ENCODE peak calls at places on chromosomes 12 and 14, in six cellular contexts. One of them, this sample, is unnamed.

GRCh38 chr12:40820794-40821484 is 128.7 kb downstream of the CNTN1 start:
- DNase-seq in SK-N-SH: no peak
- DNase-seq in psoas muscle: no peak
- DNase-seq in heart right ventricle: no peak
- DNase-seq in left ventricle myocardium inferior: no peak
- DNase-seq in HepG2: no peak
- DNase-seq in this sample: no peak

GRCh38 chr14:90274019-90274418 is 17.7 kb downstream of the PSMC1 start:
- DNase-seq in psoas muscle: no peak
- DNase-seq in HepG2: no peak
- DNase-seq in SK-N-SH: peak; percentile 52
- DNase-seq in left ventricle myocardium inferior: no peak
- DNase-seq in heart right ventricle: no peak
- DNase-seq in this sample: peak; percentile 51

GRCh38 chr12:18703916-18704315 is 33.9 kb downstream of the PLCZ1 start:
- DNase-seq in left ventricle myocardium inferior: no peak
- DNase-seq in psoas muscle: no peak
- DNase-seq in heart right ventricle: no peak
- DNase-seq in SK-N-SH: no peak
- DNase-seq in HepG2: no peak
- DNase-seq in this sample: no peak

GRCh38 chr14:103021817-103022668 is 35.3 kb downstream of the CDC42BPB start:
- DNase-seq in left ventricle myocardium inferior: no peak
- DNase-seq in psoas muscle: no peak
- DNase-seq in heart right ventricle: no peak
- DNase-seq in SK-N-SH: no peak
- DNase-seq in HepG2: no peak
- DNase-seq in this sample: no peak

GRCh38 chr12:41205070-41205715 is 17.1 kb downstream of the PDZRN4 start:
- DNase-seq in left ventricle myocardium inferior: no peak
- DNase-seq in psoas muscle: no peak
- DNase-seq in HepG2: no peak
- DNase-seq in heart right ventricle: no peak
- DNase-seq in SK-N-SH: no peak
- DNase-seq in this sample: no peak

GRCh38 chr14:81363746-81364400 is 36.3 kb downstream of the STON2 start:
- DNase-seq in left ventricle myocardium inferior: no peak
- DNase-seq in HepG2: no peak
- DNase-seq in heart right ventricle: peak; percentile 30
- DNase-seq in SK-N-SH: peak; percentile 21
- DNase-seq in psoas muscle: no peak
- DNase-seq in this sample: no peak

GRCh38 chr14:74562515-74563232 is 49.4 kb downstream of the LTBP2 start:
- DNase-seq in psoas muscle: peak; percentile 35
- DNase-seq in left ventricle myocardium inferior: no peak
- DNase-seq in heart right ventricle: no peak
- DNase-seq in SK-N-SH: no peak
- DNase-seq in HepG2: peak; percentile 40
- DNase-seq in this sample: no peak

GRCh38 chr14:80212025-80212402 is 710 bp upstream of the DIO2 start:
- DNase-seq in heart right ventricle: peak; percentile 10
- DNase-seq in psoas muscle: no peak
- DNase-seq in SK-N-SH: no peak
- DNase-seq in left ventricle myocardium inferior: no peak
- DNase-seq in HepG2: no peak
- DNase-seq in this sample: no peak

GRCh38 chr12:117125275-117125613 is 26.0 kb upstream of the TESC start:
- DNase-seq in psoas muscle: no peak
- DNase-seq in left ventricle myocardium inferior: no peak
- DNase-seq in heart right ventricle: no peak
- DNase-seq in SK-N-SH: peak; percentile 45
- DNase-seq in HepG2: no peak
- DNase-seq in this sample: no peak

GRCh38 chr12:113071427-113072112 is 15.0 kb downstream of the DTX1 start:
- DNase-seq in left ventricle myocardium inferior: no peak
- DNase-seq in heart right ventricle: no peak
- DNase-seq in psoas muscle: peak; percentile 66
- DNase-seq in SK-N-SH: no peak
- DNase-seq in HepG2: peak; percentile 24
- DNase-seq in this sample: no peak

GRCh38 chr12:64571346-64571745 is 38.9 kb upstream of the RASSF3 start:
- DNase-seq in psoas muscle: no peak
- DNase-seq in heart right ventricle: no peak
- DNase-seq in SK-N-SH: no peak
- DNase-seq in HepG2: no peak
- DNase-seq in left ventricle myocardium inferior: no peak
- DNase-seq in this sample: no peak

GRCh38 chr12:85835810-85836715 is at the start of gene RASSF9:
- DNase-seq in HepG2: peak; percentile 10
- DNase-seq in psoas muscle: peak; percentile 84
- DNase-seq in heart right ventricle: peak; percentile 60
- DNase-seq in SK-N-SH: no peak
- DNase-seq in left ventricle myocardium inferior: peak; percentile 58
- DNase-seq in this sample: peak; percentile 70

GRCh38 chr12:113102811-113103210 is 32.8 kb downstream of the RASAL1 start:
- DNase-seq in HepG2: no peak
- DNase-seq in psoas muscle: no peak
- DNase-seq in SK-N-SH: no peak
- DNase-seq in heart right ventricle: no peak
- DNase-seq in left ventricle myocardium inferior: no peak
- DNase-seq in this sample: no peak

GRCh38 chr12:48947727-48948126 is 9.6 kb downstream of the ARF3 start:
- DNase-seq in heart right ventricle: no peak
- DNase-seq in SK-N-SH: no peak
- DNase-seq in psoas muscle: no peak
- DNase-seq in HepG2: no peak
- DNase-seq in left ventricle myocardium inferior: no peak
- DNase-seq in this sample: no peak

GRCh38 chr14:41130274-41130673 is 476.4 kb upstream of the LRFN5 start:
- DNase-seq in heart right ventricle: no peak
- DNase-seq in psoas muscle: no peak
- DNase-seq in left ventricle myocardium inferior: no peak
- DNase-seq in SK-N-SH: no peak
- DNase-seq in HepG2: peak; percentile 0
- DNase-seq in this sample: no peak

GRCh38 chr14:103030741-103031565 is 26.4 kb downstream of the CDC42BPB start:
- DNase-seq in heart right ventricle: no peak
- DNase-seq in psoas muscle: no peak
- DNase-seq in left ventricle myocardium inferior: no peak
- DNase-seq in HepG2: no peak
- DNase-seq in SK-N-SH: no peak
- DNase-seq in this sample: no peak

GRCh38 chr12:76562158-76562557 is 2.6 kb upstream of the OSBPL8 start:
- DNase-seq in left ventricle myocardium inferior: no peak
- DNase-seq in psoas muscle: no peak
- DNase-seq in SK-N-SH: no peak
- DNase-seq in heart right ventricle: no peak
- DNase-seq in HepG2: no peak
- DNase-seq in this sample: no peak

GRCh38 chr14:68621400-68622365 is 171.2 kb downstream of the ZFP36L1 start:
- DNase-seq in left ventricle myocardium inferior: peak; percentile 60
- DNase-seq in heart right ventricle: peak; percentile 76
- DNase-seq in psoas muscle: peak; percentile 62
- DNase-seq in HepG2: no peak
- DNase-seq in SK-N-SH: no peak
- DNase-seq in this sample: peak; percentile 90

GRCh38 chr14:95895720-95896119 is 19.1 kb downstream of the TUNAR start:
- DNase-seq in SK-N-SH: peak; percentile 57
- DNase-seq in psoas muscle: no peak
- DNase-seq in heart right ventricle: no peak
- DNase-seq in HepG2: peak; percentile 18
- DNase-seq in left ventricle myocardium inferior: no peak
- DNase-seq in this sample: no peak

GRCh38 chr12:47144769-47145168 is 65.0 kb upstream of the AMIGO2 start:
- DNase-seq in HepG2: no peak
- DNase-seq in SK-N-SH: no peak
- DNase-seq in heart right ventricle: no peak
- DNase-seq in left ventricle myocardium inferior: no peak
- DNase-seq in psoas muscle: no peak
- DNase-seq in this sample: no peak

GRCh38 chr14:93959239-93960107 is 16.9 kb downstream of the ASB2 start:
- DNase-seq in HepG2: peak; percentile 98
- DNase-seq in left ventricle myocardium inferior: no peak
- DNase-seq in heart right ventricle: peak; percentile 49
- DNase-seq in psoas muscle: peak; percentile 93
- DNase-seq in SK-N-SH: no peak
- DNase-seq in this sample: no peak

GRCh38 chr12:100497105-100497795 is 23.6 kb downstream of the NR1H4 start:
- DNase-seq in heart right ventricle: no peak
- DNase-seq in SK-N-SH: no peak
- DNase-seq in left ventricle myocardium inferior: no peak
- DNase-seq in HepG2: no peak
- DNase-seq in psoas muscle: no peak
- DNase-seq in this sample: no peak

GRCh38 chr12:100826323-100826722 is 31.7 kb downstream of the ANO4 start:
- DNase-seq in left ventricle myocardium inferior: peak; percentile 15
- DNase-seq in heart right ventricle: peak; percentile 6
- DNase-seq in SK-N-SH: no peak
- DNase-seq in HepG2: peak; percentile 23
- DNase-seq in psoas muscle: no peak
- DNase-seq in this sample: no peak

GRCh38 chr12:98154850-98155249 is 360.5 kb upstream of the TMPO start:
- DNase-seq in HepG2: peak; percentile 9
- DNase-seq in heart right ventricle: peak; percentile 11
- DNase-seq in SK-N-SH: peak; percentile 26
- DNase-seq in left ventricle myocardium inferior: no peak
- DNase-seq in psoas muscle: no peak
- DNase-seq in this sample: no peak

GRCh38 chr14:64577211-64577610 is 27.4 kb downstream of the PPP1R36 start:
- DNase-seq in heart right ventricle: no peak
- DNase-seq in psoas muscle: no peak
- DNase-seq in HepG2: no peak
- DNase-seq in left ventricle myocardium inferior: no peak
- DNase-seq in SK-N-SH: no peak
- DNase-seq in this sample: no peak

GRCh38 chr12:95918194-95918993 is 24.0 kb downstream of the CCDC38 start:
- DNase-seq in HepG2: peak; percentile 71
- DNase-seq in SK-N-SH: peak; percentile 70
- DNase-seq in left ventricle myocardium inferior: no peak
- DNase-seq in heart right ventricle: peak; percentile 35
- DNase-seq in psoas muscle: no peak
- DNase-seq in this sample: no peak

GRCh38 chr12:27382126-27382795 is 49.6 kb downstream of the BMAL2 start:
- DNase-seq in HepG2: no peak
- DNase-seq in left ventricle myocardium inferior: no peak
- DNase-seq in SK-N-SH: no peak
- DNase-seq in heart right ventricle: no peak
- DNase-seq in psoas muscle: no peak
- DNase-seq in this sample: no peak

GRCh38 chr14:85195872-85196477 is 334.0 kb upstream of the FLRT2 start:
- DNase-seq in HepG2: no peak
- DNase-seq in left ventricle myocardium inferior: no peak
- DNase-seq in psoas muscle: no peak
- DNase-seq in heart right ventricle: no peak
- DNase-seq in SK-N-SH: peak; percentile 1
- DNase-seq in this sample: no peak

GRCh38 chr14:23286020-23286903 is at the start of gene HOMEZ:
- DNase-seq in HepG2: peak; percentile 100
- DNase-seq in psoas muscle: peak; percentile 100
- DNase-seq in SK-N-SH: peak; percentile 97
- DNase-seq in left ventricle myocardium inferior: peak; percentile 99
- DNase-seq in heart right ventricle: peak; percentile 99
- DNase-seq in this sample: peak; percentile 100
- TF ChIP-seq CTCF in HepG2: peak; percentile 58
- TF ChIP-seq CTCF in psoas muscle: no peak
- TF ChIP-seq CTCF in SK-N-SH: no peak
- TF ChIP-seq CTCF in left ventricle myocardium inferior: peak; percentile 38
- TF ChIP-seq CTCF in heart right ventricle: no peak
- TF ChIP-seq CTCF in this sample: no peak

GRCh38 chr14:97217094-97217885 is 420.1 kb downstream of the VRK1 start:
- DNase-seq in left ventricle myocardium inferior: no peak
- DNase-seq in psoas muscle: no peak
- DNase-seq in HepG2: no peak
- DNase-seq in SK-N-SH: no peak
- DNase-seq in heart right ventricle: no peak
- DNase-seq in this sample: no peak
- H3K27ac ChIP-seq in left ventricle myocardium inferior: no peak overlapping the region
- H3K27ac ChIP-seq in psoas muscle: no peak overlapping the region
- H3K27ac ChIP-seq in HepG2: no peak overlapping the region
- H3K27ac ChIP-seq in SK-N-SH: no peak overlapping the region
- H3K27ac ChIP-seq in heart right ventricle: no peak overlapping the region
- H3K27ac ChIP-seq in this sample: no peak overlapping the region

GRCh38 chr12:66692986-66693385 is 14.1 kb upstream of the GRIP1 start:
- DNase-seq in SK-N-SH: no peak
- DNase-seq in heart right ventricle: no peak
- DNase-seq in left ventricle myocardium inferior: no peak
- DNase-seq in HepG2: no peak
- DNase-seq in psoas muscle: no peak
- DNase-seq in this sample: no peak
- H3K4me1 ChIP-seq in SK-N-SH: no peaks in the 10 kb centered on the region
- H3K4me1 ChIP-seq in heart right ventricle: no peaks in the 10 kb centered on the region
- H3K4me1 ChIP-seq in left ventricle myocardium inferior: peaks cover 9% of the 10 kb centered on the region
- H3K4me1 ChIP-seq in HepG2: no peaks in the 10 kb centered on the region
- H3K4me1 ChIP-seq in psoas muscle: no peaks in the 10 kb centered on the region
- H3K4me1 ChIP-seq in this sample: no peaks in the 10 kb centered on the region

GRCh38 chr12:123269395-123269892 is 2.2 kb downstream of the CDK2AP1 start:
- DNase-seq in SK-N-SH: peak; percentile 95
- DNase-seq in left ventricle myocardium inferior: peak; percentile 73
- DNase-seq in heart right ventricle: peak; percentile 72
- DNase-seq in HepG2: peak; percentile 30
- DNase-seq in psoas muscle: peak; percentile 80
- DNase-seq in this sample: peak; percentile 84
- TF ChIP-seq CTCF in SK-N-SH: peak; percentile 20
- TF ChIP-seq CTCF in left ventricle myocardium inferior: no peak
- TF ChIP-seq CTCF in heart right ventricle: peak; percentile 6
- TF ChIP-seq CTCF in HepG2: no peak
- TF ChIP-seq CTCF in psoas muscle: no peak
- TF ChIP-seq CTCF in this sample: peak; percentile 40

DNA sequence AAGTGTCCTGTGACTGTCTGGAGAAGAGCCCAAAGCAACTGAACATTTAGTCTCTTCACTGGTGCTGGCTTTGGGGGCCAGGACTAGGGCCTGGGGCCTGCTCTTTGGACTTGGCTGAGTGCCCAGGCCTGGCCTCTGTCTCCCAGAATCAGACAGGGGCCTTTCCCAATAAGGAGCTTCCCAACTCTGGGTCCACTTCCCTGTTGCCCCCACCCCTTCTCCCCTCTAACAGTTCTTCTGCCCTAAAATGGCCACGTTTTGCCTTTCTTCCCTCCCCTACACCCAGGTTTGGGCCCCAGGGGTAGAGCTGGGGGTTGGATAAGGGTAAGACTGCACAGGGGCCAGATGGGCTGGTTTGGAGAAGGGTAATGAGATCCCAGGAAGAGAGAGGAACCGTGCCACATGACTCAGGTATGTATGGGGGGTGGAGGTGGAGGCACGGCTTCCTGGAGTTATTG is 10.0 kb upstream of the ITGA5 start:
- DNase-seq in HepG2: peak; percentile 5
- DNase-seq in psoas muscle: no peak
- DNase-seq in SK-N-SH: no peak
- DNase-seq in heart right ventricle: no peak
- DNase-seq in left ventricle myocardium inferior: no peak
- DNase-seq in this sample: no peak
- H3K27ac ChIP-seq in HepG2: no peak overlapping the region
- H3K27ac ChIP-seq in psoas muscle: no peak overlapping the region
- H3K27ac ChIP-seq in SK-N-SH: no peak overlapping the region
- H3K27ac ChIP-seq in heart right ventricle: peak overlapping the region; percentile 80
- H3K27ac ChIP-seq in left ventricle myocardium inferior: peak overlapping the region; percentile 64
- H3K27ac ChIP-seq in this sample: peak overlapping the region; percentile 47